ENCODE peak calls at places on chromosomes 11 and 22, in eight cellular contexts. R is H1, C is upper lobe of right lung, O is sigmoid colon, B is adipocyte, Y is Caco-2, D is neural progenitor cell, K is aorta. H is an unnamed sample. For H3K4me1, the result is how much of the 10 kb centered on the place peaks cover.

GRCh38 chr11:13956988-13957387 is 5.5 kb upstream of the SPON1 start:
- DNase-seq in R (no peak), C (no peak), O (no peak), B (no peak), Y (no peak), D (no peak), K (no peak), H (no peak)

GRCh38 chr11:46253258-46254134 is 24.0 kb upstream of the CREB3L1 start:
- DNase-seq in R (no peak), C (no peak), O (no peak), B (no peak), Y (no peak), D (no peak), K (no peak), H (no peak)

GRCh38 chr11:12524865-12525264 is 147.5 kb downstream of the PARVA start:
- DNase-seq in R (no peak), C (no peak), O (peak), B (no peak), Y (no peak), D (no peak), K (no peak), H (peak)

GRCh38 chr22:24230911-24231656 is 13.8 kb downstream of the GGT5 start:
- DNase-seq in R (peak), C (peak), O (peak), B (no peak), Y (peak), D (peak), K (no peak), H (peak)

GRCh38 chr11:128737704-128738103 is 43.8 kb downstream of the FLI1 start:
- DNase-seq in R (no peak), C (no peak), O (no peak), B (no peak), Y (no peak), D (no peak), K (no peak), H (no peak)

GRCh38 chr11:12885717-12886226 is 123.3 kb upstream of the RASSF10 start:
- DNase-seq in R (no peak), C (no peak), O (no peak), B (no peak), Y (no peak), D (no peak), K (no peak), H (no peak)

GRCh38 chr11:86637976-86638375 is 34.4 kb downstream of the ME3 start:
- DNase-seq in R (no peak), C (no peak), O (no peak), B (no peak), Y (no peak), D (no peak), K (no peak), H (no peak)

GRCh38 chr11:45606514-45607024 is 58.9 kb downstream of the CHST1 start:
- DNase-seq in R (peak), C (no peak), O (no peak), B (no peak), Y (no peak), D (peak), K (no peak), H (no peak)

GRCh38 chr11:122023614-122024250 is 92.3 kb downstream of the BLID start:
- DNase-seq in R (no peak), C (no peak), O (no peak), B (peak), Y (no peak), D (no peak), K (no peak), H (no peak)

GRCh38 chr11:12201016-12201985 is 90.9 kb downstream of the MICAL2 start:
- DNase-seq in R (no peak), C (peak), O (no peak), B (peak), Y (peak), D (no peak), K (peak), H (no peak)

GRCh38 chr22:48276933-48277867 is 1514.8 kb downstream of the TBC1D22A start:
- DNase-seq in R (no peak), C (no peak), O (peak), B (no peak), Y (no peak), D (no peak), K (no peak), H (no peak)

GRCh38 chr11:125402436-125402835 is 93.6 kb downstream of the FEZ1 start:
- DNase-seq in R (no peak), C (no peak), O (no peak), B (peak), Y (no peak), D (no peak), K (no peak), H (no peak)

GRCh38 chr11:58900479-58901420 is 38.5 kb upstream of the GLYATL1 start:
- DNase-seq in R (peak), C (peak), O (no peak), B (peak), Y (peak), D (peak), K (peak), H (peak)

GRCh38 chr11:121651267-121651625 is 198.5 kb upstream of the SORL1-AS1 start:
- DNase-seq in R (no peak), C (no peak), O (no peak), B (no peak), Y (no peak), D (no peak), K (no peak), H (no peak)

GRCh38 chr11:69939551-69940245 is 120.5 kb upstream of the FGF3 start:
- DNase-seq in R (no peak), C (peak), O (peak), B (no peak), Y (peak), D (no peak), K (peak), H (no peak)

GRCh38 chr11:17396598-17397310 is 8.3 kb upstream of the KCNJ11 start:
- DNase-seq in R (no peak), C (no peak), O (no peak), B (no peak), Y (no peak), D (no peak), K (no peak), H (no peak)

GRCh38 chr22:27133951-27134664 is 476.7 kb downstream of the MIAT start:
- DNase-seq in R (no peak), C (no peak), O (peak), B (peak), Y (no peak), D (no peak), K (peak), H (peak)

GRCh38 chr11:75140269-75141138 is 10.4 kb upstream of the SLCO2B1 start:
- DNase-seq in R (peak), C (peak), O (no peak), B (peak), Y (peak), D (peak), K (peak), H (peak)

GRCh38 chr11:5071815-5072214 is 2.4 kb downstream of the OR52E1 start:
- DNase-seq in R (no peak), C (no peak), O (no peak), B (no peak), Y (no peak), D (no peak), K (no peak), H (no peak)

GRCh38 chr11:1090600-1091331 is 16.1 kb downstream of the MUC2 start:
- DNase-seq in R (no peak), C (peak), O (no peak), B (no peak), Y (no peak), D (no peak), K (peak), H (no peak)

GRCh38 chr11:76667856-76668255 is 2.7 kb downstream of the LRRC32 start:
- DNase-seq in R (no peak), C (peak), O (peak), B (no peak), Y (no peak), D (no peak), K (no peak), H (no peak)

GRCh38 chr11:125886997-125887372 is 483 bp upstream of the HYLS1 start:
- DNase-seq in R (no peak), C (peak), O (peak), B (no peak), Y (no peak), D (no peak), K (peak), H (peak)

GRCh38 chr11:1570896-1571759 is 943 bp downstream of the DUSP8 start:
- DNase-seq in R (no peak), C (peak), O (peak), B (no peak), Y (peak), D (peak), K (peak), H (peak)

GRCh38 chr11:93567406-93567819 is 24.2 kb upstream of the SMCO4 start:
- DNase-seq in R (no peak), C (no peak), O (peak), B (no peak), Y (no peak), D (no peak), K (peak), H (peak)

GRCh38 chr11:131691558-131692041 is 321.2 kb downstream of the NTM start:
- DNase-seq in R (no peak), C (no peak), O (no peak), B (peak), Y (no peak), D (peak), K (no peak), H (no peak)

GRCh38 chr11:88363004-88363403 is 25.5 kb upstream of the CTSC start:
- DNase-seq in R (no peak), C (no peak), O (no peak), B (no peak), Y (no peak), D (no peak), K (no peak), H (no peak)

GRCh38 chr11:8810331-8811301 is 100.4 kb upstream of the AKIP1 start:
- DNase-seq in R (no peak), C (peak), O (peak), B (peak), Y (no peak), D (peak), K (peak), H (peak)

GRCh38 chr11:104700609-104701008 is 197.7 kb downstream of the CASP12 start:
- DNase-seq in R (no peak), C (no peak), O (no peak), B (peak), Y (no peak), D (no peak), K (no peak), H (no peak)

GRCh38 chr11:131644204-131644603 is 273.8 kb downstream of the NTM start:
- DNase-seq in R (no peak), C (no peak), O (no peak), B (no peak), Y (no peak), D (no peak), K (no peak), H (no peak)

GRCh38 chr11:3906166-3906565 is 50.7 kb downstream of the STIM1 start:
- DNase-seq in R (no peak), C (no peak), O (no peak), B (no peak), Y (no peak), D (no peak), K (no peak), H (no peak)

GRCh38 chr11:75328426-75329277 is 22.8 kb downstream of the ARRB1 start:
- DNase-seq in R (no peak), C (peak), O (peak), B (peak), Y (peak), D (peak), K (peak), H (peak)

GRCh38 chr11:40338062-40338461 is 1121.4 kb downstream of the LRRC4C start:
- DNase-seq in R (no peak), C (no peak), O (no peak), B (no peak), Y (no peak), D (no peak), K (no peak), H (no peak)
- H3K4me1 ChIP-seq in R (under half), C (under half), O (under half), B (under half), Y (under half), D (under half), K (under half), H (under half)

GRCh38 chr22:22903355-22903777 is 15.8 kb downstream of the IGLL5 start:
- DNase-seq in R (no peak), C (no peak), O (no peak), B (no peak), Y (no peak), D (no peak), K (no peak), H (no peak)

GRCh38 chr22:22906907-22907550 is 19.4 kb downstream of the IGLL5 start:
- DNase-seq in R (no peak), C (no peak), O (no peak), B (no peak), Y (no peak), D (no peak), K (no peak), H (no peak)

GRCh38 chr22:22897947-22898346 is 10.3 kb downstream of the IGLL5 start:
- DNase-seq in R (no peak), C (no peak), O (peak), B (no peak), Y (no peak), D (no peak), K (no peak), H (no peak)

GRCh38 chr22:22901578-22902218 is 14.1 kb downstream of the IGLL5 start:
- DNase-seq in R (no peak), C (no peak), O (no peak), B (no peak), Y (no peak), D (no peak), K (no peak), H (peak)

GRCh38 chr22:22902247-22902962 is 14.8 kb downstream of the IGLL5 start:
- DNase-seq in R (no peak), C (no peak), O (no peak), B (no peak), Y (no peak), D (no peak), K (no peak), H (no peak)
- H3K4me1 ChIP-seq in R (under half), C (under half), O (under half), B (under half), Y (under half), D (under half), K (under half), H (under half)

GRCh38 chr22:19847345-19847632 is 7.4 kb downstream of the GNB1L start:
- DNase-seq in R (no peak), C (no peak), O (peak), B (no peak), Y (no peak), D (no peak), K (no peak), H (no peak)
- H3K4me1 ChIP-seq in R (under half), C (half or more), O (under half), B (under half), Y (under half), D (under half), K (under half), H (under half)

GRCh38 chr22:42642801-42643631 is 2.6 kb upstream of the ATP5MGL start:
- DNase-seq in R (no peak), C (no peak), O (no peak), B (no peak), Y (no peak), D (peak), K (no peak), H (no peak)

GRCh38 chr22:42643632-42644421 is 3.4 kb upstream of the ATP5MGL start:
- DNase-seq in R (no peak), C (no peak), O (no peak), B (no peak), Y (no peak), D (no peak), K (no peak), H (no peak)

GRCh38 chr22:42639541-42640241 is 710 bp downstream of the ATP5MGL start:
- DNase-seq in R (no peak), C (no peak), O (no peak), B (no peak), Y (no peak), D (no peak), K (no peak), H (no peak)

GRCh38 chr22:42644422-42645340 is 4.3 kb upstream of the ATP5MGL start:
- DNase-seq in R (no peak), C (peak), O (peak), B (no peak), Y (no peak), D (no peak), K (peak), H (peak)

GRCh38 chr22:42641801-42642413 is 1.5 kb upstream of the ATP5MGL start:
- DNase-seq in R (no peak), C (no peak), O (no peak), B (no peak), Y (no peak), D (no peak), K (no peak), H (no peak)
- H3K4me1 ChIP-seq in R (under half), C (half or more), O (half or more), B (half or more), Y (under half), D (under half), K (under half), H (half or more)

GRCh38 chr11:68118753-68119448 is 2.3 kb downstream of the CHKA start:
- DNase-seq in R (no peak), C (no peak), O (peak), B (peak), Y (no peak), D (peak), K (no peak), H (no peak)

GRCh38 chr11:68120212-68121066 is 749 bp downstream of the CHKA start:
- DNase-seq in R (no peak), C (peak), O (peak), B (peak), Y (peak), D (peak), K (peak), H (peak)

GRCh38 chr11:68125164-68125563 is 4.0 kb upstream of the CHKA start:
- DNase-seq in R (no peak), C (no peak), O (no peak), B (no peak), Y (no peak), D (no peak), K (no peak), H (no peak)

GRCh38 chr11:68121067-68121899 is at the start of gene CHKA:
- DNase-seq in R (peak), C (peak), O (peak), B (peak), Y (peak), D (peak), K (peak), H (peak)

GRCh38 chr11:68122936-68123539 is 1.9 kb upstream of the CHKA start:
- DNase-seq in R (no peak), C (peak), O (no peak), B (no peak), Y (peak), D (peak), K (no peak), H (no peak)
- H3K4me1 ChIP-seq in R (under half), C (under half), O (under half), B (half or more), Y (half or more), D (under half), K (under half), H (under half)

GRCh38 chr22:45997775-45998637 is 21.0 kb upstream of the WNT7B start:
- DNase-seq in R (no peak), C (peak), O (peak), B (no peak), Y (no peak), D (no peak), K (no peak), H (peak)

GRCh38 chr22:45999379-45999971 is 22.5 kb upstream of the WNT7B start:
- DNase-seq in R (no peak), C (peak), O (peak), B (no peak), Y (no peak), D (no peak), K (no peak), H (no peak)

GRCh38 chr22:45997077-45997774 is 20.3 kb upstream of the WNT7B start:
- DNase-seq in R (no peak), C (peak), O (peak), B (peak), Y (no peak), D (peak), K (peak), H (peak)

GRCh38 chr22:46000081-46001027 is 23.4 kb upstream of the WNT7B start:
- DNase-seq in R (no peak), C (peak), O (peak), B (no peak), Y (no peak), D (no peak), K (no peak), H (no peak)

DNA sequence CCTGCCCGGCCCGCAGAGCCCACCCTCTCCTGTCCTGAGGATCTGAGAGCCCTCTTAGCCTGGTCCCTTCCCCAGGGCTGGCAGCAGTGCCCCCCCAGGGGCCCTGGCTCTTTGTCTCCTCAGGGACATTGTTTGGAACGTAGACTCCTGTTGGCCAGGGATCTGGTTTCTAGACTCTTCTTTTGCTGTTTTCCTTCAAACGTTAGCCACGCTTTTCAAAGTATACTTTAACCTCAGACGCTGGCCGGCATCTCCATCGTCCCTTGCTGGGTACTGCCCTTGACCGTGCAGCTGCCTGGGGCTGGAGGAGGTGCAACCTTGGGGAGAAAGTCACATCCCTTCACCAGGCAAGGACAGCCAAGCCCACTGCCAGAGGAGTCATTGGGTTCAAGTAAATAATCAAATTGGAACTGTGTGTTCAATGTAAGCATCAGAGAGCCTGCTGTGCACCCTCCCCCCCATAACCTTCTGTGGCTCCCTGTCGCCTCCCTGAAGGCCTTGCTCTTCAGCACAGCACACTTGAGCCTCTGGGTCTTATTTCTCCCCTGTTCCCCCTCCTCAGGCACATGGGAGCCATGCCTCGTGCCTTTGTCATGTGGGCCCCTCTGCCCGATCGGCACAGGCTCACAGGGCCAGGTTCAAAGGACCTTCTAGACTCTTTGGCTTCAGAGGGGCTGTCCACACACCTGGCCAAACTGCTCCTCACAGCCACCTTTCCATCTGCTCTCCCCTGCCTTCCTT is 21.8 kb upstream of the WNT7B start:
- DNase-seq in R (no peak), C (peak), O (peak), B (no peak), Y (no peak), D (no peak), K (no peak), H (no peak)
- H3K4me1 ChIP-seq in R (under half), C (half or more), O (half or more), B (under half), Y (under half), D (under half), K (under half), H (under half)

GRCh38 chr11:19453893-19454292 is 213.1 kb upstream of the E2F8 start:
- DNase-seq in R (no peak), C (no peak), O (no peak), B (peak), Y (no peak), D (no peak), K (peak), H (peak)

GRCh38 chr11:19451609-19452008 is 210.9 kb upstream of the E2F8 start:
- DNase-seq in R (no peak), C (no peak), O (no peak), B (no peak), Y (no peak), D (no peak), K (no peak), H (no peak)

GRCh38 chr11:19445771-19446170 is 205.0 kb upstream of the E2F8 start:
- DNase-seq in R (no peak), C (no peak), O (no peak), B (no peak), Y (no peak), D (no peak), K (no peak), H (no peak)

GRCh38 chr11:19447150-19447566 is 206.4 kb upstream of the E2F8 start:
- DNase-seq in R (no peak), C (no peak), O (no peak), B (no peak), Y (no peak), D (no peak), K (no peak), H (no peak)

DNA sequence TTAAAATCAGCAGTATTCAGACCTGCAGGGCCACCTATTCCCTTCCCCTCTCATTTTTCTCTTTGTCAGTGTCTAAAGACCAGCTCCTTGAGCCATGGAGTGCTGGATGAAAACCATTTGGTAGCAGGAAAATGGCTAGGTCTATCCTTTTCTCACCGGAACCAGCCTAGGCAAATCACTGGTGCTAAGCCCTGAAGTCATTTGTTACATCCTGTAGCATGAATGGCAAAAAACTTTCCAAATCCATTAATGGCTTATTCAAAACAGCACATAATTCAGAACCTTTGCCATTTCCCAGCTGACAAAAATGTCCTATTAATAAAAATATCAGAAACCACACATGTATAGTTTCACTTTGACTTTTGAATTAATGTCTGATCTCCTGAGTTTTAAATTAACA is 209.5 kb upstream of the E2F8 start:
- DNase-seq in R (no peak), C (no peak), O (no peak), B (no peak), Y (no peak), D (no peak), K (no peak), H (no peak)
- H3K4me1 ChIP-seq in R (under half), C (under half), O (under half), B (under half), Y (under half), D (under half), K (under half), H (under half)

H was measured in psoas muscle.